ENCODE peak calls at places on chromosomes 11 and 22, in seven cellular contexts. One of them, this sample, is unnamed.

GRCh38 chr11:69541501-69542313 is 60.2 kb downstream of the LINC01488 start:
- DNase-seq in dorsolateral prefrontal cortex: no peak
- DNase-seq in fibroblast of mammary gland: peak; percentile 64
- DNase-seq in right atrium auricular region: no peak
- DNase-seq in MCF 10A: peak; percentile 17
- DNase-seq in progenitor cell of endocrine pancreas: no peak
- DNase-seq in stomach: no peak
- DNase-seq in this sample: no peak

GRCh38 chr11:13114566-13115465 is 105.7 kb downstream of the RASSF10 start:
- DNase-seq in right atrium auricular region: no peak
- DNase-seq in MCF 10A: no peak
- DNase-seq in fibroblast of mammary gland: no peak
- DNase-seq in dorsolateral prefrontal cortex: peak; percentile 32
- DNase-seq in progenitor cell of endocrine pancreas: peak; percentile 33
- DNase-seq in stomach: peak; percentile 50
- DNase-seq in this sample: no peak

GRCh38 chr11:134714021-134714656 is 302.1 kb upstream of the B3GAT1 start:
- DNase-seq in MCF 10A: no peak
- DNase-seq in right atrium auricular region: no peak
- DNase-seq in progenitor cell of endocrine pancreas: no peak
- DNase-seq in fibroblast of mammary gland: no peak
- DNase-seq in dorsolateral prefrontal cortex: no peak
- DNase-seq in stomach: no peak
- DNase-seq in this sample: no peak

GRCh38 chr22:49305215-49305965 is 522.3 kb downstream of the BRD1 start:
- DNase-seq in right atrium auricular region: peak; percentile 60
- DNase-seq in progenitor cell of endocrine pancreas: peak; percentile 96
- DNase-seq in dorsolateral prefrontal cortex: peak; percentile 57
- DNase-seq in stomach: peak; percentile 40
- DNase-seq in fibroblast of mammary gland: peak; percentile 0
- DNase-seq in MCF 10A: no peak
- DNase-seq in this sample: no peak

GRCh38 chr22:42932857-42933782 is 76.0 kb upstream of the ARFGAP3 start:
- DNase-seq in progenitor cell of endocrine pancreas: no peak
- DNase-seq in stomach: no peak
- DNase-seq in fibroblast of mammary gland: no peak
- DNase-seq in dorsolateral prefrontal cortex: no peak
- DNase-seq in MCF 10A: peak; percentile 41
- DNase-seq in right atrium auricular region: no peak
- DNase-seq in this sample: no peak

GRCh38 chr11:113895367-113896155 is 9.0 kb upstream of the HTR3B start:
- DNase-seq in stomach: no peak
- DNase-seq in dorsolateral prefrontal cortex: no peak
- DNase-seq in fibroblast of mammary gland: no peak
- DNase-seq in progenitor cell of endocrine pancreas: no peak
- DNase-seq in MCF 10A: peak; percentile 13
- DNase-seq in right atrium auricular region: no peak
- DNase-seq in this sample: no peak

GRCh38 chr22:49712195-49712791 is 115.4 kb downstream of the BRD1 start:
- DNase-seq in right atrium auricular region: no peak
- DNase-seq in fibroblast of mammary gland: no peak
- DNase-seq in MCF 10A: no peak
- DNase-seq in progenitor cell of endocrine pancreas: peak; percentile 70
- DNase-seq in stomach: no peak
- DNase-seq in dorsolateral prefrontal cortex: peak; percentile 18
- DNase-seq in this sample: no peak

GRCh38 chr11:61494341-61495038 is 14.1 kb upstream of the LRRC10B start:
- DNase-seq in fibroblast of mammary gland: no peak
- DNase-seq in progenitor cell of endocrine pancreas: no peak
- DNase-seq in MCF 10A: no peak
- DNase-seq in dorsolateral prefrontal cortex: no peak
- DNase-seq in stomach: no peak
- DNase-seq in right atrium auricular region: no peak
- DNase-seq in this sample: no peak

GRCh38 chr11:68043349-68044144 is 4.7 kb downstream of the TCIRG1 start:
- DNase-seq in progenitor cell of endocrine pancreas: no peak
- DNase-seq in right atrium auricular region: no peak
- DNase-seq in fibroblast of mammary gland: peak; percentile 88
- DNase-seq in stomach: no peak
- DNase-seq in dorsolateral prefrontal cortex: peak; percentile 23
- DNase-seq in MCF 10A: no peak
- DNase-seq in this sample: no peak

GRCh38 chr22:41561788-41562187 is 978 bp downstream of the CSDC2 start:
- DNase-seq in progenitor cell of endocrine pancreas: no peak
- DNase-seq in dorsolateral prefrontal cortex: no peak
- DNase-seq in MCF 10A: no peak
- DNase-seq in fibroblast of mammary gland: no peak
- DNase-seq in stomach: no peak
- DNase-seq in right atrium auricular region: no peak
- DNase-seq in this sample: no peak

GRCh38 chr11:61912530-61912898 is 4.9 kb downstream of the RAB3IL1 start:
- DNase-seq in dorsolateral prefrontal cortex: peak; percentile 38
- DNase-seq in stomach: no peak
- DNase-seq in progenitor cell of endocrine pancreas: no peak
- DNase-seq in MCF 10A: no peak
- DNase-seq in fibroblast of mammary gland: no peak
- DNase-seq in right atrium auricular region: no peak
- DNase-seq in this sample: no peak

GRCh38 chr11:71198141-71198822 is 54.1 kb downstream of the SHANK2 start:
- DNase-seq in dorsolateral prefrontal cortex: no peak
- DNase-seq in MCF 10A: no peak
- DNase-seq in stomach: no peak
- DNase-seq in progenitor cell of endocrine pancreas: no peak
- DNase-seq in right atrium auricular region: no peak
- DNase-seq in fibroblast of mammary gland: no peak
- DNase-seq in this sample: no peak

DNA sequence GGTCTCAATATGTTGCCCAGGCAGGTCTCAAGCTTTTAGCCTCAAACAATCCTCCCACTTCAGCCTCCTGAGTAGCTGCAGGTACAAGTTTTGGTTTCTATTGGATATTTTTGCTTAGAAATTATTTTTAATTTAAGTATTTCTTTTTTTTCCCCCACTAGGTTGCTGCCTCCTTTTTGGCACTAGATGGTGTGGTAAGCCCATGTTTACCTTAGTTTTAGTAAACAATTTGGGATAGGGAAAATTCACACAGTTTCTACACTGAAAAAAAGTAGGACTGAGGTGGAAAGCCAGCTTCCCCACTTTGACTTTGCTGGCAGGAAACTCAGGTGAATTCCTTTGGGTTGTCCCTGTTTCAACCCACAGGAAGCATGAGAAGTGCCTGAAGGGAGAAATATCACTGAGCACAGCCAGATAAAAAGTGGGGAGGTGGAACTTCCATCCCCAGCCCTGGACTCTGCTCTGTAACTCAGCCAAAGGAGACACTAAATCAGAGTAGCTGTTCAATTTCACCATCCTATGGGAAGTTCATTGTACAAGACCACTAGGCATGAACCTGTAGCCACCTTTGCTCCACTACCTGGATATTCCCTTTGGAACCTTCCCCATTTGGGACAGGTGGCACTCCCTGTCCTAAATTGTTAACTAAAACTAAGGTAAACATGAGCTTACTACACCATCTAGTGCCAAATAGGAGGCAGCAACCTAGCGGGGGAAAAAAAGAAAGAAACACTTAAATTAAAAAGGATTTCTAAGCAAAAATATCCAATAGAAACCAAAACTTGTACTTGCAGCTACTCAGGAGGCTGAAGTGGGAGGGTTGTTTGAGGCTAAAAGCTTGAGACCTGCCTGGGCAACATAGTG is 154.4 kb upstream of the FAT3 start:
- DNase-seq in fibroblast of mammary gland: no peak
- DNase-seq in right atrium auricular region: no peak
- DNase-seq in dorsolateral prefrontal cortex: no peak
- DNase-seq in MCF 10A: no peak
- DNase-seq in stomach: no peak
- DNase-seq in progenitor cell of endocrine pancreas: no peak
- DNase-seq in this sample: no peak
- TF ChIP-seq CTCF in fibroblast of mammary gland: no peak
- TF ChIP-seq CTCF in right atrium auricular region: no peak
- TF ChIP-seq CTCF in dorsolateral prefrontal cortex: no peak
- TF ChIP-seq CTCF in MCF 10A: no peak
- TF ChIP-seq CTCF in stomach: no peak
- TF ChIP-seq CTCF in progenitor cell of endocrine pancreas: peak; percentile 24
- TF ChIP-seq CTCF in this sample: peak; percentile 40

DNA sequence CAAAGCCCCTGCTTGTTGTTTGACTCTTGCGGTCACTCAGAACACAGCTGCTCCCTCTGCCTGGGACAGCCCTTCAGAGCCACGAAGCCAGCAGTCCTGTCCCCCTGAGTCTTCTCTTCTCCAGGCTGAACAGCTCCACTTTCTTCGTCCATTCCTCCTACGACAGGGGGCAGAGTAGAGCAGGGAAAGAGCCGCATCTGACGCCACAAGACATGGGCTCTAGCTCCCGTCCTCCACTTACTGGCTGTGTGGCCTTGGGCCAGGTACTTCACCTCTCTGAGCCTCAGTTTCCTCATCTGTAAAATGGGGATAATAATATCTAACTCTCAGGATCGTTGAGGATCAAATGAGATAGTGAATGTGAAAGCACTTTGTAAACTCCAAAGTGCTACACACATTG is 29.9 kb downstream of the CHRDL2 start:
- DNase-seq in right atrium auricular region: no peak
- DNase-seq in stomach: no peak
- DNase-seq in MCF 10A: peak; percentile 19
- DNase-seq in progenitor cell of endocrine pancreas: no peak
- DNase-seq in fibroblast of mammary gland: no peak
- DNase-seq in dorsolateral prefrontal cortex: no peak
- DNase-seq in this sample: no peak
- TF ChIP-seq CTCF in right atrium auricular region: no peak
- TF ChIP-seq CTCF in stomach: no peak
- TF ChIP-seq CTCF in MCF 10A: no peak
- TF ChIP-seq CTCF in progenitor cell of endocrine pancreas: peak; percentile 11
- TF ChIP-seq CTCF in fibroblast of mammary gland: no peak
- TF ChIP-seq CTCF in dorsolateral prefrontal cortex: no peak
- TF ChIP-seq CTCF in this sample: peak; percentile 32

DNA sequence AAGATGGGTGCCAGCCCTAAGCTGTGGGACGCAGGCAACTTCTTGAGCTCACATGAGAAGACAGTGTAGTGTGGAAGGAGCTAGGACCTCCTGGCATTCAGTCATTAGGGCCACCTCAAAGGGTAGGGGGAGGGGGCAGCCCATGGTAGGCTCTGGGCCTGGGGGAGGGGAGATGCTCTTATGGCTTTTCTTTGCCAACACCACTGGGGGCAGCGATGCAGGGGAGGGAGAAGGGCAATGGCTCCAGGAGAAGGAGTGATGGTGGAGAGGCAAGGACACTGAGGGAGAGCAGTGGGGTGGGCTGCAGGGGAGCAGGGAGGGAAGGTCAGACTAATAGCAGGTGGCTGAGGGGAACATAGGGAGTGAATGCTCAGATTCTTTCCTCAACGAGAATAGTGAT is 63.3 kb upstream of the SUSD2 start:
- DNase-seq in progenitor cell of endocrine pancreas: no peak
- DNase-seq in dorsolateral prefrontal cortex: no peak
- DNase-seq in stomach: no peak
- DNase-seq in right atrium auricular region: no peak
- DNase-seq in MCF 10A: no peak
- DNase-seq in fibroblast of mammary gland: no peak
- DNase-seq in this sample: no peak
- TF ChIP-seq CTCF in progenitor cell of endocrine pancreas: no peak
- TF ChIP-seq CTCF in dorsolateral prefrontal cortex: no peak
- TF ChIP-seq CTCF in stomach: no peak
- TF ChIP-seq CTCF in right atrium auricular region: no peak
- TF ChIP-seq CTCF in MCF 10A: no peak
- TF ChIP-seq CTCF in fibroblast of mammary gland: peak; percentile 7
- TF ChIP-seq CTCF in this sample: no peak

GRCh38 chr22:47012589-47013365 is 250.3 kb downstream of the TBC1D22A start:
- DNase-seq in dorsolateral prefrontal cortex: no peak
- DNase-seq in stomach: no peak
- DNase-seq in MCF 10A: no peak
- DNase-seq in progenitor cell of endocrine pancreas: no peak
- DNase-seq in right atrium auricular region: no peak
- DNase-seq in fibroblast of mammary gland: no peak
- DNase-seq in this sample: no peak
- TF ChIP-seq CTCF in dorsolateral prefrontal cortex: no peak
- TF ChIP-seq CTCF in stomach: no peak
- TF ChIP-seq CTCF in MCF 10A: no peak
- TF ChIP-seq CTCF in progenitor cell of endocrine pancreas: peak; percentile 33
- TF ChIP-seq CTCF in right atrium auricular region: no peak
- TF ChIP-seq CTCF in fibroblast of mammary gland: peak; percentile 2
- TF ChIP-seq CTCF in this sample: peak; percentile 20

DNA sequence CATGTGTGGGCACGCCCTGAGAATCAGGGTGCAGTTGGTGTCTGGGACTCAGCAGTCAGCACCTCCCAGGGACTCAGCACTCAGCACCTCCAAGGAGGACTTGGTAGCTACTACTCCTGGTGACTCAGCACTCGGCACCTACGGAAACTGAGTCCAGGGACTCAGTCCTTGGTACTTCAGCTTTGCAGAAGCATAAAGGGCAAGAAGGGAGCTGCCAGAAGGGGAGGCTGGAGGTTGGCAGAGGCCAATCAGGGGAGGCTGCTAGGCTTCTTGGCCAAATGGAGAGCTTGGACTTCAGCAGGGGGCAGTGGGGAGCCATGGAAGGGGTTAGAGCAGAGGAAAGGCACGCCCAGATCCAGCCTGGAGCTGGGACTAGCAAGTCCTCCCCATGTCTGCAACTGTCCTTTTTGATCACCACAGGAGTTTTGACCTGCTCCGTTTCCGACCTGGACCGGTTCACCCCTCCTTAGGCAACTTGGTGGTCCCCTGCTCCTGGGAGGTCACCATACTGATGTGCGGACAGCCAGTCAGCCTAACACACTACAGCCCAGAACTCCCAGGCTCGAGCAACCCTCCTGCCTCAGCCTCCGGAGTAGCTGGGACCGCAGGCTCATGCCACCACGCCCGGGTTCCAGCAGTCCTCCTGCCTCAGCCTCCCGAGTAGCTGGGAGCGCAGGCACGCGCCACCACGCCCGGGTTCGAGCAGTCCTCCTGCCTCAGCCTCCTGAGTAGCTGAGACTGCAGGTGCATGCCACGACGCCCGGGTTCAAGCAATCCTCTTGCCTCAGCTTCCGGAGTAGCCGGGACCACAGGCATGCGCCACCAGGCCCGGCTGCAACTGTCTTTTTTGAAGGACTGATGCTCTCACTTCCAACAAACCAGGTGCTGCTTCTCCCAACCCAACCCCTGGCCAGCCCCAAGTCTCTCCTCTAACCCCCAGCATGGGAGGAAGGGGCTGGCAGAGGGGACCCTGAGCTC is 1.5 kb downstream of the ANO9 start:
- DNase-seq in progenitor cell of endocrine pancreas: no peak
- DNase-seq in right atrium auricular region: no peak
- DNase-seq in stomach: no peak
- DNase-seq in MCF 10A: peak; percentile 27
- DNase-seq in dorsolateral prefrontal cortex: no peak
- DNase-seq in fibroblast of mammary gland: peak; percentile 41
- DNase-seq in this sample: no peak
- TF ChIP-seq CTCF in progenitor cell of endocrine pancreas: no peak
- TF ChIP-seq CTCF in right atrium auricular region: no peak
- TF ChIP-seq CTCF in stomach: no peak
- TF ChIP-seq CTCF in MCF 10A: no peak
- TF ChIP-seq CTCF in dorsolateral prefrontal cortex: no peak
- TF ChIP-seq CTCF in fibroblast of mammary gland: peak; percentile 33
- TF ChIP-seq CTCF in this sample: peak; percentile 46

GRCh38 chr22:34943830-34944229 is 122.1 kb upstream of the ISX start:
- DNase-seq in right atrium auricular region: no peak
- DNase-seq in progenitor cell of endocrine pancreas: no peak
- DNase-seq in fibroblast of mammary gland: no peak
- DNase-seq in stomach: no peak
- DNase-seq in dorsolateral prefrontal cortex: no peak
- DNase-seq in MCF 10A: no peak
- DNase-seq in this sample: no peak
- TF ChIP-seq CTCF in right atrium auricular region: no peak
- TF ChIP-seq CTCF in progenitor cell of endocrine pancreas: no peak
- TF ChIP-seq CTCF in fibroblast of mammary gland: no peak
- TF ChIP-seq CTCF in stomach: no peak
- TF ChIP-seq CTCF in dorsolateral prefrontal cortex: no peak
- TF ChIP-seq CTCF in MCF 10A: no peak
- TF ChIP-seq CTCF in this sample: no peak